ENCODE peak calls at places on chromosomes 2 and 18, in eight cellular contexts. T, C, D, P, E, Z, A and V are unnamed samples.

GRCh38 chr2:8669157-8669852 is 12.6 kb upstream of the ID2 start:
- DNase-seq in T (no peak), C (no peak), D (no peak), P (no peak), E (no peak), Z (no peak), A (no peak), V (no peak)

GRCh38 chr2:47056875-47057731 is 98.0 kb downstream of the STPG4 start:
- DNase-seq in T (peak; percentile 86), C (no peak), D (peak; percentile 48), P (no peak), E (no peak), Z (no peak), A (no peak), V (peak; percentile 70)

GRCh38 chr2:145906356-145906755 is 1386.4 kb upstream of the ZEB2 start:
- DNase-seq in T (no peak), C (no peak), D (no peak), P (no peak), E (no peak), Z (no peak), A (no peak), V (no peak)

GRCh38 chr2:222442665-222443064 is 18.3 kb downstream of the SGPP2 start:
- DNase-seq in T (no peak), C (no peak), D (no peak), P (no peak), E (no peak), Z (no peak), A (no peak), V (no peak)

GRCh38 chr2:234587341-234588053 is 90.6 kb upstream of the ARL4C start:
- DNase-seq in T (no peak), C (no peak), D (no peak), P (no peak), E (no peak), Z (no peak), A (no peak), V (no peak)

GRCh38 chr18:78403371-78403770 is 576.2 kb upstream of the SALL3 start:
- DNase-seq in T (no peak), C (no peak), D (no peak), P (no peak), E (no peak), Z (no peak), A (no peak), V (no peak)

GRCh38 chr2:173991857-173992588 is 26.9 kb upstream of the SP3 start:
- DNase-seq in T (peak; percentile 86), C (no peak), D (peak; percentile 54), P (no peak), E (no peak), Z (no peak), A (peak; percentile 79), V (peak; percentile 38)

GRCh38 chr2:176643711-176644110 is 374.5 kb downstream of the MTX2 start:
- DNase-seq in T (peak; percentile 69), C (no peak), D (peak; percentile 44), P (peak; percentile 45), E (no peak), Z (no peak), A (no peak), V (no peak)

GRCh38 chr2:40964509-40964908 is 512.6 kb upstream of the SLC8A1 start:
- DNase-seq in T (no peak), C (no peak), D (no peak), P (no peak), E (no peak), Z (no peak), A (no peak), V (no peak)

GRCh38 chr2:84395819-84396218 is 63.3 kb downstream of the SUCLG1 start:
- DNase-seq in T (no peak), C (no peak), D (no peak), P (no peak), E (no peak), Z (no peak), A (no peak), V (no peak)

GRCh38 chr2:85240055-85240454 is 87.7 kb downstream of the TGOLN2 start:
- DNase-seq in T (no peak), C (no peak), D (no peak), P (no peak), E (no peak), Z (no peak), A (no peak), V (no peak)

GRCh38 chr18:36514778-36515177 is 217.3 kb downstream of the FHOD3 start:
- DNase-seq in T (no peak), C (no peak), D (no peak), P (no peak), E (no peak), Z (no peak), A (no peak), V (no peak)

GRCh38 chr2:100976634-100977391 is 25.3 kb upstream of the RPL31 start:
- DNase-seq in T (peak; percentile 83), C (no peak), D (no peak), P (no peak), E (no peak), Z (no peak), A (no peak), V (no peak)

GRCh38 chr2:25165992-25166618 is 2.3 kb downstream of the POMC start:
- DNase-seq in T (peak; percentile 37), C (peak; percentile 40), D (no peak), P (no peak), E (peak; percentile 5), Z (peak; percentile 63), A (no peak), V (peak; percentile 70)

GRCh38 chr18:3052411-3052758 is 39.4 kb upstream of the LPIN2 start:
- DNase-seq in T (no peak), C (no peak), D (no peak), P (no peak), E (no peak), Z (no peak), A (no peak), V (no peak)

GRCh38 chr18:48032876-48033769 is 102.7 kb upstream of the SMAD2 start:
- DNase-seq in T (peak; percentile 20), C (no peak), D (no peak), P (no peak), E (no peak), Z (no peak), A (no peak), V (no peak)

GRCh38 chr18:75221397-75221796 is 10.8 kb downstream of the TSHZ1 start:
- DNase-seq in T (no peak), C (no peak), D (no peak), P (no peak), E (no peak), Z (no peak), A (no peak), V (no peak)

GRCh38 chr18:78727057-78727739 is 252.4 kb upstream of the SALL3 start:
- DNase-seq in T (peak; percentile 21), C (peak; percentile 10), D (no peak), P (peak; percentile 28), E (no peak), Z (no peak), A (no peak), V (no peak)

GRCh38 chr2:34729845-34730244 is 1130.7 kb upstream of the FAM98A start:
- DNase-seq in T (no peak), C (no peak), D (no peak), P (no peak), E (no peak), Z (no peak), A (no peak), V (no peak)

GRCh38 chr2:1769703-1770422 is 25.5 kb upstream of the PXDN start:
- DNase-seq in T (peak; percentile 87), C (peak; percentile 57), D (peak; percentile 63), P (no peak), E (no peak), Z (no peak), A (peak; percentile 35), V (peak; percentile 73)

GRCh38 chr2:169572189-169572588 is 1.5 kb downstream of the FASTKD1 start:
- DNase-seq in T (no peak), C (no peak), D (no peak), P (no peak), E (no peak), Z (no peak), A (no peak), V (no peak)

GRCh38 chr18:8847900-8848299 is 142.5 kb downstream of the MTCL1 start:
- DNase-seq in T (peak; percentile 74), C (no peak), D (no peak), P (no peak), E (no peak), Z (no peak), A (no peak), V (no peak)

GRCh38 chr18:24930478-24930877 is 421.5 kb downstream of the ZNF521 start:
- DNase-seq in T (no peak), C (no peak), D (no peak), P (no peak), E (no peak), Z (no peak), A (no peak), V (no peak)

GRCh38 chr2:63861220-63861822 is 19.6 kb downstream of the UGP2 start:
- DNase-seq in T (peak; percentile 75), C (peak; percentile 60), D (peak; percentile 66), P (no peak), E (no peak), Z (no peak), A (peak; percentile 33), V (peak; percentile 72)

GRCh38 chr2:231810905-231811304 is 24.7 kb downstream of the COPS7B start:
- DNase-seq in T (no peak), C (no peak), D (no peak), P (no peak), E (no peak), Z (no peak), A (no peak), V (no peak)

GRCh38 chr18:11947214-11948119 is 33.8 kb upstream of the IMPA2 start:
- DNase-seq in T (peak; percentile 98), C (peak; percentile 96), D (peak; percentile 95), P (peak; percentile 96), E (peak; percentile 24), Z (peak; percentile 92), A (peak; percentile 89), V (peak; percentile 98)
- TF ChIP-seq POLR2A in T (peak; percentile 19), C (peak; percentile 58), D (peak; percentile 72), P (peak; percentile 77), E (peak; percentile 55), Z (peak; percentile 68), A (peak; percentile 50), V (peak; percentile 91)

DNA sequence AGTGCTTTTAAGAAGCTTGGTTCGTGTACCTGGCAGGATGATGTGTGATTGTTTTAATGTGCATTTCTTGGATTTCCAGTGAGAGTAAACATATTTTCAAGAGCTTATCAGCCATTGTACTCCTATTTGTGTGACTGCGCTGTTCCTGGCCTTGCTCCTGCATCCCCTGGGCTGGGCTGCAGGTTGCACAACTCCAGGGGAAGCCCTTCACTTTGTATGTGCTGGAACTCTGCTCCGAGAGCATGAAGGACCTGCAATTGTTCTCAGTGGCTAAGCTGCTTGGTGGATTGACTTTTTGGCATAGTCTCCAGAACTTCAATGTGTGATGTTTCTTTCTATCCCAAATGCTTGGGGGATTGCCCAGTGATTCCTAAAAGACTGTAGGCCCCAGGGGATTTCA is 18.8 kb downstream of the ATP6V1C2 start:
- DNase-seq in T (no peak), C (no peak), D (no peak), P (peak; percentile 67), E (no peak), Z (no peak), A (no peak), V (no peak)
- TF ChIP-seq CTCF in T (no peak), C (no peak), D (no peak), P (no peak), E (no peak), Z (no peak), A (no peak), V (no peak)

GRCh38 chr2:89797320-89798038 is 1106.0 kb downstream of the RPIA start:
- DNase-seq in T (no peak), C (no peak), D (no peak), P (no peak), E (no peak), Z (no peak), A (no peak), V (no peak)
- H3K9me3 ChIP-seq in T (no peaks in the 10 kb centered on the region), C (peaks cover 80% of the 10 kb centered on the region), D (no peaks in the 10 kb centered on the region), P (no peaks in the 10 kb centered on the region), E (no peaks in the 10 kb centered on the region), Z (peaks cover 45% of the 10 kb centered on the region), A (no peaks in the 10 kb centered on the region), V (no peaks in the 10 kb centered on the region)

GRCh38 chr2:65227471-65228248 is at the start of gene ACTR2:
- DNase-seq in T (peak; percentile 98), C (peak; percentile 96), D (peak; percentile 95), P (peak; percentile 98), E (peak; percentile 76), Z (peak; percentile 97), A (peak; percentile 89), V (peak; percentile 97)
- TF ChIP-seq POLR2A in T (peak; percentile 82), C (peak; percentile 44), D (peak; percentile 45), P (peak; percentile 90), E (peak; percentile 92), Z (peak; percentile 92), A (peak; percentile 74), V (peak; percentile 94)